ENCODE peak calls at places on chromosomes 4 and X, in eight cellular contexts. H, M, D, L, P, U, C and Y are unnamed samples.

GRCh38 chrX:44352739-44353138 is 9.3 kb upstream of the EFHC2 start:
- DNase-seq in U (peak; percentile 14), C (no peak), M (no peak), D (no peak), P (no peak), H (no peak), L (no peak), Y (no peak)

GRCh38 chr4:115323106-115323684 is 209.8 kb upstream of the NDST4 start:
- DNase-seq in C (no peak), D (no peak), P (peak; percentile 77), H (no peak), M (no peak), U (no peak), L (no peak), Y (no peak)

GRCh38 chrX:6159468-6159867 is 69.2 kb downstream of the NLGN4X start:
- DNase-seq in M (peak; percentile 29), D (no peak), H (no peak), C (no peak), U (no peak), P (no peak), L (no peak), Y (no peak)

GRCh38 chrX:153731117-153731844 is 6.6 kb downstream of the ABCD1 start:
- DNase-seq in P (no peak), D (no peak), L (no peak), C (no peak), U (peak; percentile 58), M (no peak), H (no peak), Y (no peak)

GRCh38 chr4:159191989-159192388 is 89.1 kb downstream of the RAPGEF2 start:
- DNase-seq in H (no peak), C (peak; percentile 85), U (peak; percentile 58), D (no peak), M (peak; percentile 38), P (peak; percentile 4), L (no peak), Y (no peak)

GRCh38 chr4:26557164-26557563 is 26.7 kb upstream of the TBC1D19 start:
- DNase-seq in U (peak; percentile 65), L (no peak), C (peak; percentile 95), P (peak; percentile 64), H (no peak), D (no peak), M (no peak), Y (no peak)

GRCh38 chr4:2322227-2322626 is 60.3 kb upstream of the MXD4 start:
- DNase-seq in M (no peak), D (no peak), L (no peak), H (no peak), P (no peak), U (no peak), C (no peak), Y (no peak)

GRCh38 chrX:139691493-139691842 is 16.5 kb downstream of the MCF2 start:
- DNase-seq in D (no peak), U (peak; percentile 5), P (no peak), M (peak; percentile 15), H (no peak), C (no peak), L (no peak), Y (no peak)

GRCh38 chr4:118967393-118967792 is 78.7 kb downstream of the SYNPO2 start:
- DNase-seq in D (no peak), L (no peak), M (no peak), C (peak; percentile 81), H (no peak), U (peak; percentile 79), P (no peak), Y (no peak)

GRCh38 chrX:34768290-34768689 is 111.2 kb upstream of the TMEM47 start:
- DNase-seq in U (no peak), P (no peak), H (no peak), L (no peak), D (no peak), M (no peak), C (no peak), Y (no peak)